ENCODE peak calls at places on chromosomes 13 and 19, in seven cellular contexts. M, N, Z, W, H, L and T are unnamed samples.
A peak's percentile ranks its signal among the peaks of the same experiment; 100 is the strongest.

GRCh38 chr19:41029524-41030432 is 38.7 kb downstream of the CYP2B6 start:
- DNase-seq in M (no peak), N (no peak), Z (no peak), W (no peak), H (no peak), L (no peak), T (no peak)

GRCh38 chr19:49588370-49589122 is 2.4 kb upstream of the PRR12 start:
- DNase-seq in M (peak; percentile 47), N (peak; percentile 65), Z (no peak), W (no peak), H (peak; percentile 45), L (no peak), T (no peak)

GRCh38 chr19:44741258-44741731 is 7.2 kb upstream of the BCL3 start:
- DNase-seq in M (no peak), N (no peak), Z (no peak), W (no peak), H (no peak), L (peak; percentile 23), T (peak; percentile 95)

GRCh38 chr19:40974633-40975037 is 16.4 kb upstream of the CYP2B6 start:
- DNase-seq in M (peak; percentile 76), N (peak; percentile 90), Z (peak; percentile 4), W (peak; percentile 61), H (peak; percentile 73), L (peak; percentile 67), T (peak; percentile 78)

GRCh38 chr13:46633416-46633815 is 80.4 kb downstream of the LRCH1 start:
- DNase-seq in M (no peak), N (no peak), Z (no peak), W (no peak), H (no peak), L (peak; percentile 93), T (peak; percentile 48)

GRCh38 chr19:3783660-3784584 is 2.3 kb downstream of the MATK start:
- DNase-seq in M (peak; percentile 43), N (peak; percentile 58), Z (no peak), W (no peak), H (peak; percentile 58), L (no peak), T (no peak)

GRCh38 chr19:8589177-8589714 is 12.0 kb upstream of the MYO1F start:
- DNase-seq in M (no peak), N (no peak), Z (no peak), W (no peak), H (no peak), L (no peak), T (no peak)

GRCh38 chr19:49512970-49513745 is 697 bp downstream of the FCGRT start:
- DNase-seq in M (no peak), N (peak; percentile 42), Z (peak; percentile 21), W (no peak), H (peak; percentile 42), L (peak; percentile 20), T (no peak)

GRCh38 chr13:37413161-37413560 is 185.4 kb downstream of the POSTN start:
- DNase-seq in M (no peak), N (no peak), Z (no peak), W (no peak), H (no peak), L (no peak), T (no peak)

GRCh38 chr19:44598880-44599279 is 14.5 kb upstream of the IGSF23 start:
- DNase-seq in M (no peak), N (no peak), Z (no peak), W (peak; percentile 79), H (no peak), L (no peak), T (no peak)

GRCh38 chr13:20359335-20359734 is 127.2 kb upstream of the GJB6 start:
- DNase-seq in M (no peak), N (no peak), Z (no peak), W (no peak), H (no peak), L (peak; percentile 98), T (peak; percentile 100)

GRCh38 chr19:19539738-19540703 is 2.0 kb downstream of the CILP2 start:
- DNase-seq in M (peak; percentile 81), N (peak; percentile 77), Z (peak; percentile 7), W (peak; percentile 69), H (peak; percentile 73), L (peak; percentile 45), T (peak; percentile 89)

GRCh38 chr19:16018801-16019551 is 57.3 kb upstream of the TPM4 start:
- DNase-seq in M (no peak), N (no peak), Z (no peak), W (no peak), H (no peak), L (no peak), T (no peak)

GRCh38 chr13:91358384-91358776 is 10.9 kb downstream of the MIR17HG start:
- DNase-seq in M (no peak), N (no peak), Z (no peak), W (no peak), H (no peak), L (no peak), T (no peak)

GRCh38 chr19:33580026-33580644 is 41.6 kb upstream of the CHST8 start:
- DNase-seq in M (no peak), N (no peak), Z (no peak), W (no peak), H (no peak), L (no peak), T (no peak)

GRCh38 chr19:52170863-52171320 is 529 bp downstream of the ZNF836 start:
- DNase-seq in M (peak; percentile 6), N (peak; percentile 14), Z (peak; percentile 27), W (peak; percentile 28), H (no peak), L (peak; percentile 4), T (no peak)